ENCODE peak calls at places on chromosome 15, in six cellular contexts. R is GM23338; K is fibroblast of lung; N is CD8-positive, alpha-beta memory T cell; L is cardiac muscle cell; Y is lung. M is an unnamed sample.

GRCh38 chr15:78907577-78907976 is 34.9 kb downstream of the MORF4L1 start:
- DNase-seq in R (peak; percentile 90), K (no peak), N (no peak), L (no peak), Y (no peak), M (no peak)

GRCh38 chr15:90648137-90649070 is 68.7 kb upstream of the BLM start:
- DNase-seq in R (peak; percentile 89), K (peak; percentile 79), N (peak; percentile 64), L (peak; percentile 83), Y (peak; percentile 74), M (peak; percentile 59)

GRCh38 chr15:78866824-78867223 is 5.9 kb upstream of the MORF4L1 start:
- DNase-seq in R (no peak), K (no peak), N (no peak), L (no peak), Y (no peak), M (no peak)

GRCh38 chr15:72796210-72796514 is 12.6 kb upstream of the ADPGK start:
- DNase-seq in R (no peak), K (peak; percentile 30), N (no peak), L (no peak), Y (no peak), M (no peak)

GRCh38 chr15:70491183-70491621 is 272.2 kb downstream of the UACA start:
- DNase-seq in R (no peak), K (peak; percentile 73), N (no peak), L (peak; percentile 46), Y (no peak), M (no peak)

GRCh38 chr15:24933716-24934115 is 21.1 kb upstream of the SNRPN start:
- DNase-seq in R (no peak), K (no peak), N (no peak), L (no peak), Y (no peak), M (no peak)

GRCh38 chr15:73747847-73748605 is 5.1 kb downstream of the INSYN1 start:
- DNase-seq in R (no peak), K (no peak), N (no peak), L (no peak), Y (no peak), M (no peak)

GRCh38 chr15:81813215-81813614 is 232.6 kb downstream of the MEX3B start:
- DNase-seq in R (peak; percentile 85), K (no peak), N (no peak), L (no peak), Y (no peak), M (no peak)

GRCh38 chr15:78938608-78939488 is 6.0 kb downstream of the CTSH start:
- DNase-seq in R (no peak), K (no peak), N (no peak), L (no peak), Y (no peak), M (peak; percentile 51)

GRCh38 chr15:80587816-80588456 is 107.2 kb upstream of the ABHD17C start:
- DNase-seq in R (no peak), K (peak; percentile 78), N (no peak), L (peak; percentile 85), Y (no peak), M (no peak)

GRCh38 chr15:35305031-35305555 is 220.0 kb upstream of the NANOGP8 start:
- DNase-seq in R (no peak), K (peak; percentile 57), N (no peak), L (no peak), Y (no peak), M (no peak)

GRCh38 chr15:79724312-79724711 is 172.5 kb downstream of the MTHFS start:
- DNase-seq in R (no peak), K (peak; percentile 78), N (no peak), L (peak; percentile 82), Y (no peak), M (no peak)

GRCh38 chr15:99970891-99971330 is 237.7 kb upstream of the LYSMD4 start:
- DNase-seq in R (no peak), K (no peak), N (peak; percentile 9), L (no peak), Y (no peak), M (no peak)

GRCh38 chr15:98721166-98721565 is 72.8 kb downstream of the IGF1R start:
- DNase-seq in R (no peak), K (no peak), N (no peak), L (no peak), Y (no peak), M (no peak)

GRCh38 chr15:39735120-39735717 is 47.4 kb downstream of the FSIP1 start:
- DNase-seq in R (no peak), K (peak; percentile 16), N (no peak), L (no peak), Y (no peak), M (no peak)

GRCh38 chr15:85037617-85038016 is 56.0 kb downstream of the PDE8A start:
- DNase-seq in R (no peak), K (no peak), N (no peak), L (peak; percentile 21), Y (no peak), M (no peak)

GRCh38 chr15:73959012-73959581 is 32.8 kb downstream of the LOXL1 start:
- DNase-seq in R (no peak), K (no peak), N (no peak), L (no peak), Y (no peak), M (peak; percentile 52)

GRCh38 chr15:82132742-82133141 is 86.9 kb upstream of the MEX3B start:
- DNase-seq in R (no peak), K (peak; percentile 96), N (no peak), L (peak; percentile 51), Y (no peak), M (no peak)

GRCh38 chr15:67248106-67248505 is 6.4 kb downstream of the AAGAB start:
- DNase-seq in R (no peak), K (peak; percentile 21), N (no peak), L (no peak), Y (no peak), M (no peak)

GRCh38 chr15:66986951-66987350 is 78.5 kb upstream of the SMAD3 start:
- DNase-seq in R (no peak), K (no peak), N (no peak), L (no peak), Y (no peak), M (no peak)

DNA sequence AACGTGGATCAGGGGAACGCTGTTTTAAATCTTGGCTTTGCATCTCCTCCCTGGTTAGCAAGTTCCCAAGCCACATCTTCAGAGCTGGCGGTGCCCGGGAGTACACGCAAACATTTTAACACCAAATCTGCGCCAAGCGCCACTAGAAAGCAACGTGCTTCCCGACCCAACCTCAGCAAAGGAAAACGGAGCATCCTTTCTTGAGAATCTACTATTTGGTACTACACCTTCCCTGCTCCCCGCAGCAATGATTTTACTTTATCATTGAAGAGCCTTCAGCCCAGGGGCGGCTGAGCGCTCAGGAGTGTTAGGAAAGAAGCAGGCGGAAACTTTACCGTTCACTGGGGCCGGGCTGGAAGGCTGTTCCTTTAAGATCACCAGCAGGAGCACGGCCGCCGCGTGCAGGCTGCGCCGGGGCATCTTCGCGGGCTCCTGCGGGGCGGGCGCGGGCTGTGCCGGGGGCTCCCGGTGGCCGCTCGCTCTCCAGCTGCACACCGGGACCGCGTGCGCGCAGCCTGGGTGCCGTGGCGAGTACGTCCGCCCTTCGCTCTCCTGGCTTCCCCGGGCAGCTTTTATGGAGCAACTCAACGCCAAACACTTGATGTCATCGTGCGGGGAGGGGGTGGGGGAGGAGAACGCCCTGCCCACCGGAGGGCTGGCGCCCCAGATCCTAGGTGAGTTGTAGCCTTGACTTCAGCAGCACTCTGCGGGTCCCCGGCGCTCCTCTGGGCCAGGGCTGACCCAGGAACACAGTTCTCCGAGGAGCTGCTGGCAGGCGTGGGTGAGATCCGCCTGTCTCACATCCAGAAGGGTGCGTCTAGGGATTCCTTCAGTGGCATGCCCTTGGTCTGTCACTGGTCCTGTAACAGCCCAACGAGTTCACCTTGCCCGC is at the start of gene CA12:
- DNase-seq in R (peak; percentile 77), K (peak; percentile 59), N (no peak), L (peak; percentile 47), Y (no peak), M (no peak)
- H3K27ac ChIP-seq in R (no peak within 1 kb of the TSS), K (peak within 1 kb of the TSS; percentile 29), N (no peak within 1 kb of the TSS), L (no peak within 1 kb of the TSS), Y (no peak within 1 kb of the TSS), M (no peak within 1 kb of the TSS)

DNA sequence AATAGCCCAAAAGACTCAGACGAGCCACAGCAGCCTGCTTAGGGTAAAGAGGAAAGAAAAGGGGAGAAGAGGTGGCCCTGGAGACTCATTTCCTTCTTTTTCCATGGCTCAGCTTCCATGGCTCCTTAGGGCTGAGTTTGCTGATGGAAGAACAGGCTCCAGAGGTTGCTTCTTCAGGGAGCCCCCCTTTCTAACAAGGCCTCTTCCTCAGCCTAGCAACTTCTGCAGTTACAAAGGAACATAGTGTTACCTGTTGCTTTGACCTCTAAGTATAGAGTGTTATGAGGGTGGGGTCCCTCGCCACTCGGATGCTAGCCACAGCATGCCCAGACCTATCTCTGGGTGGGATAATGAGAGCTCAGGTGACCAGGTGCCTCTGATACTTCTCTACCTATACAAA is 43.2 kb upstream of the SPESP1 start:
- DNase-seq in R (no peak), K (no peak), N (no peak), L (no peak), Y (no peak), M (no peak)
- H3K4me1 ChIP-seq in R (peaks cover 4% of the 10 kb centered on the region), K (peaks cover 2% of the 10 kb centered on the region), N (no peaks in the 10 kb centered on the region), L (no peaks in the 10 kb centered on the region), Y (no peaks in the 10 kb centered on the region), M (no peaks in the 10 kb centered on the region)

GRCh38 chr15:49421991-49422390 is 1.1 kb upstream of the FGF7 start:
- DNase-seq in R (peak; percentile 75), K (peak; percentile 65), N (peak; percentile 52), L (peak; percentile 80), Y (no peak), M (peak; percentile 49)
- H3K4me3 ChIP-seq in R (no peak overlapping the region), K (peak overlapping the region; percentile 73), N (no peak overlapping the region), L (no peak overlapping the region), Y (no peak overlapping the region), M (no peak overlapping the region)

DNA sequence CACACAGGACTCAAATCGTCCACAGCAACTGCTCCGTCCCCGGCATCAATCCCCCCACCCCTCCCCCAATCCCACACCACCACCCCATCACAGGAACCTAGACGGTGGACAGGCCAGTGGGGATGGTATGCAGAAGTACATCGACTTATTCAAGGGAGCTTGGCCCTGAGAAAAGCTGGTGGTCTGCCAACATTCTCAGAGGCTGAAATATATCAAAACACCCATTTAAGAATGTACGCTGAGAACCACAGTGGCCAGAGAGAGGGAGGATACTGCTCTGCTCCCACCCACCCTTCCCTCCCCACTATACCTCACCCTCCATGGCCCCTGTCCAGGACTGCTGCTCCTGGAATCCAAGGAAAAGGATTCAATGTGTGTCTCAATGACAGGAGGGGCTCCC is 12.4 kb upstream of the USP3 start:
- DNase-seq in R (no peak), K (peak; percentile 88), N (no peak), L (peak; percentile 95), Y (no peak), M (no peak)
- H3K27ac ChIP-seq in R (no peak overlapping the region), K (no peak overlapping the region), N (no peak overlapping the region), L (no peak overlapping the region), Y (peak overlapping the region; percentile 41), M (no peak overlapping the region)

DNA sequence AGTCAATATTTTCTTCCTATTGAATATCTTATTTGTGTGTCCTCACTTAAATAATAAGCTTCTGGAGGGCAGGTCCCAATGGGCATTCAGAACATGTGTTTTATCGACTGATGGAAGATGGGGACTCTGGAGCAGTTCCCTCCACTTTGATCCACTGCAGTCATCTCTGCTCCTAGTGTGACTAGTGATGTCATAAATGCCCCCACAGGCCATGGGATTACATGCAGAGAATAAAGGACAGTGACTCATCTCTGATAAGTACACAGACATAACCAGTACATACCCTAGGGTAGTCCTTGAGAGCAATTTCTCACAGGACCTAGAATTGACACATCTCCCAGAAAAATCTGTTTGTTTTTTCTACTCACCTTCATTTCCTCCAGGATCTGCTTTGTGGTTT is 49.4 kb upstream of the FMN1 start:
- DNase-seq in R (no peak), K (peak; percentile 59), N (no peak), L (peak; percentile 14), Y (no peak), M (no peak)
- H3K4me1 ChIP-seq in R (peaks cover 12% of the 10 kb centered on the region), K (no peaks in the 10 kb centered on the region), N (no peaks in the 10 kb centered on the region), L (no peaks in the 10 kb centered on the region), Y (no peaks in the 10 kb centered on the region), M (no peaks in the 10 kb centered on the region)